ENCODE peak calls at places on chromosomes 6 and 20, in five cellular contexts. J is pons; Z is MV-4-11; W is left cardiac atrium; S is stimulated activated CD4-positive, alpha-beta T cell treated with anti-CD3 and anti-CD28 coated beads, Interleukin-12 subunit alpha, Interleukin-12 subunit beta, amount 100 ng/mL, for 4 hours. A is an unnamed sample.

GRCh38 chr6:169725270-169726048 is 1.2 kb upstream of the PHF10 start:
- DNase-seq in J (peak), Z (peak), W (peak), S (peak), A (peak)

GRCh38 chr20:46022411-46023147 is 6.4 kb upstream of the SLC12A5 start:
- DNase-seq in J (peak), Z (peak), W (peak), S (peak), A (peak)

GRCh38 chr6:12608874-12609273 is 107.7 kb upstream of the PHACTR1 start:
- DNase-seq in J (no peak), Z (no peak), W (no peak), S (no peak), A (no peak)

GRCh38 chr6:88548891-88549505 is 382.9 kb upstream of the CNR1 start:
- DNase-seq in J (no peak), Z (peak), W (no peak), S (no peak), A (no peak)

GRCh38 chr6:163375361-163375760 is 39.2 kb upstream of the QKI start:
- DNase-seq in J (no peak), Z (no peak), W (no peak), S (no peak), A (no peak)

GRCh38 chr6:79421707-79422484 is 115.3 kb downstream of the LCA5 start:
- DNase-seq in J (peak), Z (no peak), W (no peak), S (no peak), A (no peak)

GRCh38 chr20:52747736-52748135 is 224.4 kb upstream of the TSHZ2 start:
- DNase-seq in J (no peak), Z (no peak), W (no peak), S (no peak), A (no peak)

GRCh38 chr6:127031511-127031910 is 87.0 kb upstream of the RSPO3 start:
- DNase-seq in J (peak), Z (no peak), W (no peak), S (no peak), A (no peak)

GRCh38 chr6:2378891-2379652 is 133.7 kb upstream of the GMDS start:
- DNase-seq in J (no peak), Z (no peak), W (no peak), S (no peak), A (no peak)

GRCh38 chr6:118523216-118523615 is 24.9 kb upstream of the PLN start:
- DNase-seq in J (no peak), Z (no peak), W (no peak), S (no peak), A (no peak)